ENCODE peak calls at places on chromosomes 3 and 15, in nine cellular contexts. M, O, X, V, U, B, H, R and D are unnamed samples.

GRCh38 chr3:149366031-149366430 is 11.4 kb downstream of the TM4SF1 start:
- DNase-seq in M (no peak), O (no peak), X (no peak), V (no peak), U (no peak), B (no peak), H (no peak), R (no peak), D (no peak)

GRCh38 chr3:12884104-12884742 is 42.9 kb upstream of the RPL32 start:
- DNase-seq in M (peak; percentile 64), O (no peak), X (no peak), V (peak; percentile 15), U (peak; percentile 52), B (no peak), H (no peak), R (no peak), D (peak; percentile 90)

GRCh38 chr15:60758961-60759729 is 280.2 kb upstream of the ICE2 start:
- DNase-seq in M (no peak), O (no peak), X (no peak), V (peak; percentile 97), U (no peak), B (no peak), H (no peak), R (no peak), D (no peak)

GRCh38 chr3:12433823-12434222 is 50.5 kb upstream of the TSEN2 start:
- DNase-seq in M (no peak), O (no peak), X (no peak), V (no peak), U (no peak), B (no peak), H (no peak), R (no peak), D (no peak)

GRCh38 chr3:48599509-48600285 is 4.6 kb upstream of the COL7A1 start:
- DNase-seq in M (no peak), O (no peak), X (no peak), V (no peak), U (no peak), B (no peak), H (no peak), R (no peak), D (no peak)

GRCh38 chr3:138846350-138846756 is 11.6 kb upstream of the PIK3CB start:
- DNase-seq in M (no peak), O (no peak), X (no peak), V (no peak), U (no peak), B (no peak), H (no peak), R (no peak), D (no peak)

GRCh38 chr3:159239054-159239453 is 437.2 kb downstream of the MFSD1 start:
- DNase-seq in M (no peak), O (no peak), X (no peak), V (no peak), U (no peak), B (no peak), H (no peak), R (no peak), D (no peak)

GRCh38 chr3:39106281-39107055 is 959 bp downstream of the GORASP1 start:
- DNase-seq in M (peak; percentile 36), O (no peak), X (no peak), V (peak; percentile 57), U (no peak), B (no peak), H (peak; percentile 26), R (no peak), D (no peak)

GRCh38 chr3:7788881-7789280 is 712.7 kb upstream of the LMCD1 start:
- DNase-seq in M (no peak), O (no peak), X (no peak), V (no peak), U (no peak), B (no peak), H (no peak), R (no peak), D (no peak)

GRCh38 chr3:97009427-97010019 is 195.1 kb downstream of the EPHA6 start:
- DNase-seq in M (no peak), O (no peak), X (no peak), V (no peak), U (no peak), B (no peak), H (no peak), R (no peak), D (no peak)

GRCh38 chr3:48798998-48799397 is 48.7 kb downstream of the PRKAR2A start:
- DNase-seq in M (no peak), O (no peak), X (no peak), V (no peak), U (no peak), B (peak; percentile 68), H (no peak), R (no peak), D (no peak)

GRCh38 chr3:113185436-113185835 is 25.9 kb upstream of the BOC start:
- DNase-seq in M (no peak), O (no peak), X (no peak), V (no peak), U (no peak), B (no peak), H (no peak), R (no peak), D (no peak)

GRCh38 chr3:25863560-25863959 is 73.7 kb downstream of the OXSM start:
- DNase-seq in M (no peak), O (no peak), X (no peak), V (no peak), U (no peak), B (no peak), H (no peak), R (no peak), D (no peak)

GRCh38 chr15:39885099-39885777 is 34.8 kb downstream of the GPR176 start:
- DNase-seq in M (no peak), O (no peak), X (no peak), V (no peak), U (no peak), B (no peak), H (no peak), R (no peak), D (no peak)

GRCh38 chr3:43960448-43960840 is 269.7 kb downstream of the ABHD5 start:
- DNase-seq in M (no peak), O (no peak), X (no peak), V (no peak), U (no peak), B (no peak), H (no peak), R (no peak), D (no peak)

GRCh38 chr3:121330586-121330985 is 215.2 kb downstream of the POLQ start:
- DNase-seq in M (no peak), O (no peak), X (no peak), V (no peak), U (no peak), B (no peak), H (no peak), R (no peak), D (no peak)

GRCh38 chr3:187975571-187976360 is 178.2 kb upstream of the LPP start:
- DNase-seq in M (peak; percentile 29), O (no peak), X (peak; percentile 4), V (no peak), U (no peak), B (no peak), H (no peak), R (no peak), D (no peak)

GRCh38 chr3:152123457-152123856 is 145.3 kb upstream of the MBNL1 start:
- DNase-seq in M (no peak), O (no peak), X (no peak), V (peak; percentile 12), U (no peak), B (no peak), H (no peak), R (no peak), D (no peak)

GRCh38 chr3:38563070-38563901 is 67.1 kb downstream of the EXOG start:
- DNase-seq in M (no peak), O (no peak), X (no peak), V (no peak), U (no peak), B (no peak), H (no peak), R (no peak), D (peak; percentile 49)

GRCh38 chr15:60869851-60870250 is 359.3 kb downstream of the RORA start:
- DNase-seq in M (no peak), O (no peak), X (no peak), V (no peak), U (no peak), B (no peak), H (no peak), R (no peak), D (no peak)

GRCh38 chr3:12895391-12896205 is 54.2 kb upstream of the RPL32 start:
- DNase-seq in M (no peak), O (no peak), X (no peak), V (peak; percentile 20), U (no peak), B (no peak), H (no peak), R (no peak), D (no peak)

GRCh38 chr3:197378987-197379718 is 80.7 kb upstream of the DLG1 start:
- DNase-seq in M (no peak), O (no peak), X (no peak), V (no peak), U (no peak), B (no peak), H (no peak), R (no peak), D (no peak)

GRCh38 chr15:81309647-81310460 is 14.1 kb downstream of the STARD5 start:
- DNase-seq in M (no peak), O (peak; percentile 2), X (no peak), V (no peak), U (no peak), B (no peak), H (no peak), R (no peak), D (no peak)
- TF ChIP-seq POLR2A in M (no peak), O (no peak), X (no peak), V (no peak), U (no peak), B (no peak), H (no peak), R (no peak), D (no peak)

GRCh38 chr3:52695798-52696649 is 9.6 kb downstream of the GLT8D1 start:
- DNase-seq in M (no peak), O (no peak), X (no peak), V (no peak), U (no peak), B (no peak), H (no peak), R (no peak), D (no peak)
- TF ChIP-seq POLR2A in M (no peak), O (no peak), X (no peak), V (peak; percentile 15), U (no peak), B (no peak), H (peak; percentile 26), R (no peak), D (no peak)

GRCh38 chr3:9878700-9879099 is 1.4 kb downstream of the CIDEC start:
- DNase-seq in M (no peak), O (no peak), X (no peak), V (no peak), U (no peak), B (no peak), H (no peak), R (no peak), D (no peak)
- TF ChIP-seq POLR2A in M (no peak), O (no peak), X (no peak), V (no peak), U (no peak), B (no peak), H (no peak), R (no peak), D (no peak)

DNA sequence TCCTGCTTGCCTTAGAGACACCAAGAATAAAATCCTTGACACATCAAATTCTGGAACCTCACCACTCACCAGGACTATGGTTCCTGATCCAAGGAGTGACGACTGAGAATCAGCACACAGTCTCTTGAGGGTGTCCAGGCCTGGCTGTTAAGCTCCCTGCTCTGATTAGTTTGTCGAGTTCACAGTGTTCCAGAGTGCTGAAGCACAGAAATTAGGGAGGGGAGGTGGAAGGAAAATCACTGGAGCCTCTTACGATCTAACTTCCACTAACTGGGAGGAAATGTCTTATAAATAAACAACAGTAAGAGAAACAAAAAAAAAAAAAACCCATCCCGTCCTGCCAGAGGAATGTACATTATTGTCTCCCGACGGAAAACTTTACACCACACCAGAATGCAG is 330.2 kb downstream of the TIGIT start:
- DNase-seq in M (peak; percentile 82), O (peak; percentile 59), X (no peak), V (peak; percentile 71), U (peak; percentile 60), B (no peak), H (no peak), R (no peak), D (peak; percentile 92)
- TF ChIP-seq POLR2A in M (no peak), O (peak; percentile 46), X (no peak), V (no peak), U (no peak), B (no peak), H (no peak), R (no peak), D (peak; percentile 34)